ENCODE peak calls at places on chromosomes 16 and 17, in four cellular contexts. One of them, this sample, is unnamed.
A peak's percentile ranks its signal among the peaks of the same experiment; 100 is the strongest.

GRCh38 chr17:64092111-64092510 is 37.8 kb downstream of the ERN1 start:
- DNase-seq in K562: no peak
- DNase-seq in HCT116: no peak
- DNase-seq in SK-N-SH: no peak
- DNase-seq in this sample: no peak

GRCh38 chr16:57824880-57825279 is 22.6 kb upstream of the KIFC3 start:
- DNase-seq in K562: no peak
- DNase-seq in HCT116: no peak
- DNase-seq in SK-N-SH: no peak
- DNase-seq in this sample: no peak

GRCh38 chr17:17525956-17526355 is 29.8 kb upstream of the RASD1 start:
- DNase-seq in K562: no peak
- DNase-seq in HCT116: no peak
- DNase-seq in SK-N-SH: no peak
- DNase-seq in this sample: no peak

GRCh38 chr17:231191-231965 is 49.9 kb upstream of the DOC2B start:
- DNase-seq in K562: no peak
- DNase-seq in HCT116: no peak
- DNase-seq in SK-N-SH: no peak
- DNase-seq in this sample: no peak

GRCh38 chr17:81489986-81490598 is 22.5 kb downstream of the ACTG1 start:
- DNase-seq in K562: no peak
- DNase-seq in HCT116: no peak
- DNase-seq in SK-N-SH: no peak
- DNase-seq in this sample: no peak

GRCh38 chr16:29821663-29822115 is 1.4 kb downstream of the MVP start:
- DNase-seq in K562: no peak
- DNase-seq in HCT116: peak; percentile 70
- DNase-seq in SK-N-SH: no peak
- DNase-seq in this sample: no peak

GRCh38 chr16:71883193-71883848 is 661 bp downstream of the ZNF821 start:
- DNase-seq in K562: peak; percentile 61
- DNase-seq in HCT116: no peak
- DNase-seq in SK-N-SH: no peak
- DNase-seq in this sample: no peak

GRCh38 chr16:71807905-71808592 is 585 bp downstream of the AP1G1 start:
- DNase-seq in K562: peak; percentile 68
- DNase-seq in HCT116: no peak
- DNase-seq in SK-N-SH: no peak
- DNase-seq in this sample: no peak

GRCh38 chr16:10039220-10040096 is 142.8 kb downstream of the GRIN2A start:
- DNase-seq in K562: no peak
- DNase-seq in HCT116: no peak
- DNase-seq in SK-N-SH: peak; percentile 77
- DNase-seq in this sample: peak; percentile 49

GRCh38 chr17:81961554-81962498 is 839 bp upstream of the NOTUM start:
- DNase-seq in K562: peak; percentile 27
- DNase-seq in HCT116: no peak
- DNase-seq in SK-N-SH: no peak
- DNase-seq in this sample: no peak

GRCh38 chr16:50671644-50672260 is 9.4 kb downstream of the SNX20 start:
- DNase-seq in K562: peak; percentile 45
- DNase-seq in HCT116: peak; percentile 64
- DNase-seq in SK-N-SH: peak; percentile 62
- DNase-seq in this sample: peak; percentile 46

GRCh38 chr16:85536073-85536410 is 77.1 kb upstream of the GSE1 start:
- DNase-seq in K562: no peak
- DNase-seq in HCT116: no peak
- DNase-seq in SK-N-SH: no peak
- DNase-seq in this sample: no peak

GRCh38 chr17:45171338-45172231 is 9.9 kb downstream of the HEXIM2 start:
- DNase-seq in K562: no peak
- DNase-seq in HCT116: no peak
- DNase-seq in SK-N-SH: no peak
- DNase-seq in this sample: no peak

GRCh38 chr17:38605852-38606645 is at the start of gene SRCIN1:
- DNase-seq in K562: peak; percentile 86
- DNase-seq in HCT116: no peak
- DNase-seq in SK-N-SH: peak; percentile 92
- DNase-seq in this sample: no peak

GRCh38 chr16:85178596-85178995 is 66.3 kb upstream of the CIBAR2 start:
- DNase-seq in K562: no peak
- DNase-seq in HCT116: no peak
- DNase-seq in SK-N-SH: no peak
- DNase-seq in this sample: no peak

GRCh38 chr16:88924834-88925539 is 52.0 kb downstream of the CBFA2T3 start:
- DNase-seq in K562: peak; percentile 55
- DNase-seq in HCT116: peak; percentile 72
- DNase-seq in SK-N-SH: peak; percentile 80
- DNase-seq in this sample: peak; percentile 58

GRCh38 chr17:81713556-81714411 is 1.7 kb downstream of the SLC25A10 start:
- DNase-seq in K562: peak; percentile 65
- DNase-seq in HCT116: no peak
- DNase-seq in SK-N-SH: peak; percentile 90
- DNase-seq in this sample: no peak

GRCh38 chr17:64262125-64262421 is 987 bp downstream of the TEX2 start:
- DNase-seq in K562: no peak
- DNase-seq in HCT116: no peak
- DNase-seq in SK-N-SH: no peak
- DNase-seq in this sample: no peak

GRCh38 chr17:80036715-80037477 is 454 bp downstream of the CCDC40 start:
- DNase-seq in K562: no peak
- DNase-seq in HCT116: no peak
- DNase-seq in SK-N-SH: peak; percentile 92
- DNase-seq in this sample: peak; percentile 54

GRCh38 chr16:64240586-64240985 is 881.3 kb downstream of the CDH11 start:
- DNase-seq in K562: no peak
- DNase-seq in HCT116: no peak
- DNase-seq in SK-N-SH: no peak
- DNase-seq in this sample: no peak

GRCh38 chr17:2158011-2158410 is 103.1 kb downstream of the HIC1 start:
- DNase-seq in K562: no peak
- DNase-seq in HCT116: no peak
- DNase-seq in SK-N-SH: no peak
- DNase-seq in this sample: no peak

GRCh38 chr16:85338989-85339388 is 226.7 kb upstream of the CIBAR2 start:
- DNase-seq in K562: no peak
- DNase-seq in HCT116: no peak
- DNase-seq in SK-N-SH: no peak
- DNase-seq in this sample: no peak

GRCh38 chr17:80861892-80862291 is 129.7 kb upstream of the CHMP6 start:
- DNase-seq in K562: no peak
- DNase-seq in HCT116: no peak
- DNase-seq in SK-N-SH: peak; percentile 88
- DNase-seq in this sample: no peak

GRCh38 chr16:50067290-50067853 is 1.6 kb downstream of the HEATR3 start:
- DNase-seq in K562: peak; percentile 23
- DNase-seq in HCT116: peak; percentile 22
- DNase-seq in SK-N-SH: peak; percentile 53
- DNase-seq in this sample: peak; percentile 20

GRCh38 chr17:17535957-17536356 is 39.8 kb upstream of the RASD1 start:
- DNase-seq in K562: no peak
- DNase-seq in HCT116: no peak
- DNase-seq in SK-N-SH: peak; percentile 62
- DNase-seq in this sample: no peak

GRCh38 chr16:56608043-56608875 is at the start of gene MT2A:
- DNase-seq in K562: peak; percentile 95
- DNase-seq in HCT116: peak; percentile 95
- DNase-seq in SK-N-SH: peak; percentile 95
- DNase-seq in this sample: peak; percentile 95

GRCh38 chr17:7579839-7580630 is 597 bp downstream of the CD68 start:
- DNase-seq in K562: no peak
- DNase-seq in HCT116: no peak
- DNase-seq in SK-N-SH: no peak
- DNase-seq in this sample: no peak

GRCh38 chr17:7580631-7581554 is 1.5 kb downstream of the CD68 start:
- DNase-seq in K562: no peak
- DNase-seq in HCT116: no peak
- DNase-seq in SK-N-SH: no peak
- DNase-seq in this sample: no peak

GRCh38 chr17:7583253-7584109 is at the start of gene MPDU1:
- DNase-seq in K562: peak; percentile 83
- DNase-seq in HCT116: peak; percentile 90
- DNase-seq in SK-N-SH: peak; percentile 93
- DNase-seq in this sample: peak; percentile 89

GRCh38 chr17:7579001-7579838 is at the start of gene CD68:
- DNase-seq in K562: peak; percentile 68
- DNase-seq in HCT116: peak; percentile 71
- DNase-seq in SK-N-SH: peak; percentile 58
- DNase-seq in this sample: no peak

DNA sequence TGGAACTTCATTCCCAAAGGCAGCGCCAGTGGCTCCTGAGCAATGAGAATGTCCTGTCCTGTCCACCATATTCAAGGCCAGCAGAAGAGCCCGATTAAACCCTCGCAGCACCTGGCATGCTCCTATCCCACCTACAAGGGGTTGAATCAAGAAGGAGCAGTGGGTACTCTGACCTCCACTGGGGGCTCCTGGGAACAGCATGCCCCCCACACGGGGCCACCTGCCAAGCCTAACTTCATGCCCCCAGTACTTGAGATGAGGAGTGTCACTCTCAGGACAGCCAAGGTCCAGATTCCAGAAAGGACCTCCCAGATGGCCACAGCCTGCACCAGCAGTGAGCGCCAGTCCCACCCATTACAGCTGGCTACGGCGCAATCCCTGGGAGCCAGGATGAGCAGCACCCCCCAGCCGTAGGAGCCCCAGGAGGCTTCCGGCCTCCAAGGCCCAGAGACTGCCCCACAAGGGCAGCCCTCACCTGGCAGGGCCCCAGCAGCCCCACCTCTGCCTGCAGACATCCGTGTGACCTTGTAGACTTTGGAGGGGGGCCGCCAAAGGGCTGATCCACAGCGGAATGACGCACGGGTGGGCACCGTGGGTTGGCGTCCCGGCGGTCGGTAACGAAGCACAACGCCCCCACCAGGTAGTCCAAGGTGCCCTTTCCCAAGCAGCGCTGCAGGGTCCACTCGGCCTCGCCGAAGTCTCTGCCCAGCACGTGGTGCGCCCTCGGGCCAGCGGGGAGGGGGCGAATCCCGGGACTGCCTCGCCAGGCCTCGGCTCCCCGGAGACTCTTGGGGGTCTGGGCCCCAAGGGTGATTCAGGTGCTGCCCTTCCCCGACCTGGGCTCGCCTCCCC is 1.0 kb upstream of the MPDU1 start:
- DNase-seq in K562: no peak
- DNase-seq in HCT116: no peak
- DNase-seq in SK-N-SH: no peak
- DNase-seq in this sample: no peak
- TF ChIP-seq YY1 in K562: no peak
- TF ChIP-seq YY1 in HCT116: no peak
- TF ChIP-seq YY1 in SK-N-SH: no peak
- TF ChIP-seq YY1 in this sample: no peak

GRCh38 chr16:200388-200787 is 20.1 kb downstream of the HBQ1 start:
- DNase-seq in K562: no peak
- DNase-seq in HCT116: no peak
- DNase-seq in SK-N-SH: no peak
- DNase-seq in this sample: peak; percentile 33

GRCh38 chr16:203246-203645 is 23.0 kb downstream of the HBQ1 start:
- DNase-seq in K562: no peak
- DNase-seq in HCT116: no peak
- DNase-seq in SK-N-SH: no peak
- DNase-seq in this sample: no peak
- H3K4me3 ChIP-seq in K562: no peak overlapping the region
- H3K4me3 ChIP-seq in HCT116: no peak overlapping the region
- H3K4me3 ChIP-seq in SK-N-SH: no peak overlapping the region
- H3K4me3 ChIP-seq in this sample: no peak overlapping the region

GRCh38 chr16:11125936-11126335 is 130.1 kb downstream of the SOCS1 start:
- DNase-seq in K562: no peak
- DNase-seq in HCT116: no peak
- DNase-seq in SK-N-SH: no peak
- DNase-seq in this sample: no peak
- TF ChIP-seq YY1 in K562: no peak
- TF ChIP-seq YY1 in HCT116: no peak
- TF ChIP-seq YY1 in SK-N-SH: no peak
- TF ChIP-seq YY1 in this sample: no peak

GRCh38 chr16:48616571-48616970 is 6.6 kb upstream of the N4BP1 start:
- DNase-seq in K562: no peak
- DNase-seq in HCT116: no peak
- DNase-seq in SK-N-SH: no peak
- DNase-seq in this sample: no peak
- H3K4me3 ChIP-seq in K562: no peak overlapping the region
- H3K4me3 ChIP-seq in HCT116: no peak overlapping the region
- H3K4me3 ChIP-seq in SK-N-SH: no peak overlapping the region
- H3K4me3 ChIP-seq in this sample: no peak overlapping the region

DNA sequence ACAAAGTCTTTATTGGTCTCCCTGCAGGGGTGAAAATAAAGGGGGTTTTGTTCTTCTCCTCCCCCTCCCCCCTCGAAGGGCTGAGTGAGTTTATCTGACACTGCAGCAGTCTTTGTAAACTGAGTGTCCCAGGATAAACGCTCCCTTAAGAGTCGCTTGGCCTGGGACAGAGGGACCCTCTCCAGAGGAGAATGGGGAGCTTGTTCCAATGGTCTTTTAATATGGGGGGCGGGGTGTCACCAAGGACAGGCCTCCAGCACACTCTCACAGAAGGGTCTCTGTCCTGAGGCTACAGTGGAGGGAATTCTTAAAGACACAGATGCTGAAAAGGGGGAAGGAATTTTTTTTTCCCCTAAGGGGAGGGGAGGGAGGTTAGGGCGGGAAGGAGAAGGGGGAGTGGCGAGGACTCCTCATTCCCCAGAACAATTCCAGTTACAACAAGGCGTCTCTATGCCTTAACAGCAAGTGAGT is 455.5 kb downstream of the SOX9 start:
- DNase-seq in K562: no peak
- DNase-seq in HCT116: no peak
- DNase-seq in SK-N-SH: no peak
- DNase-seq in this sample: peak; percentile 43
- TF ChIP-seq YY1 in K562: no peak
- TF ChIP-seq YY1 in HCT116: no peak
- TF ChIP-seq YY1 in SK-N-SH: no peak
- TF ChIP-seq YY1 in this sample: no peak

GRCh38 chr17:36696805-36697204 is 95.4 kb downstream of the MRM1 start:
- DNase-seq in K562: no peak
- DNase-seq in HCT116: no peak
- DNase-seq in SK-N-SH: no peak
- DNase-seq in this sample: no peak
- H3K4me3 ChIP-seq in K562: no peak overlapping the region
- H3K4me3 ChIP-seq in HCT116: no peak overlapping the region
- H3K4me3 ChIP-seq in SK-N-SH: no peak overlapping the region
- H3K4me3 ChIP-seq in this sample: no peak overlapping the region

DNA sequence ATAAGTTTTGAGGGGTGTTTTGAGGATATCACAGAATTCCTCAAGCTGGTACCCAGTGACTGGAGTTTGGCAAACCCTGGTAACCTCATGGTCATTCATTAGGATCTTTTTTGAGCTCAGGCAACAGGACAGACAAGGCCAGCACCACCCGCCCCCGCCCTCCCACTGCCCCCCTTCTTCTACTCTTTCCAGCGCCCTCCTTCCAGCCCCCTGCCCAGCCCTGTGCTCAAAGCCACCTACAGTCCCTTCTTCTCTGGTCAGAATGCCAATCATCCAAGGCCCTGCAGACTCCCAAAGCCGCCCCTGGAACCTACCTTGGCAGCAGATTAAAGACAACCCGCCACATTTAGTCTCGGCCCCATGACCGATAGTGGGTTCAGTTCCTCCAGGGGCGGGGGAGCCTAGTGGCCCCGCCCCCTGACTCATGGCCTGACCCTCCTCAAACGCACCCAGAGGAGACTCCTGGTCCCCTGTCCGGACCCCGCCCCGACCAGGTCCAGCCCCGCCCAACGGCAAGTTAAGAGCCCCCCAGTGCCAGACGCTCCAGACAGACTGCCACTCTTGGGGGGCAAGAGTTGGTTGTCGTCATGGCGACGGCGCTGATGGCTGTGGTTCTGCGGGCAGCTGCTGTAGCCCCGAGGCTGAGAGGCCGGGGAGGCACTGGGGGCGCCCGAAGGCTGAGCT is at the start of gene NAGS:
- DNase-seq in K562: peak; percentile 60
- DNase-seq in HCT116: no peak
- DNase-seq in SK-N-SH: peak; percentile 48
- DNase-seq in this sample: no peak
- TF ChIP-seq YY1 in K562: no peak
- TF ChIP-seq YY1 in HCT116: no peak
- TF ChIP-seq YY1 in SK-N-SH: no peak
- TF ChIP-seq YY1 in this sample: no peak